ENCODE peak calls at places on chromosomes 4 and X, in five cellular contexts. One of them, this sample, is unnamed.

GRCh38 chrX:104659037-104659744 is 93.2 kb downstream of the IL1RAPL2 start:
- DNase-seq in IMR-90: no peak
- DNase-seq in nephron progenitor cell: no peak
- DNase-seq in lung microvascular endothelial cell: no peak
- DNase-seq in LoVo: no peak
- DNase-seq in this sample: peak

GRCh38 chrX:153766098-153766817 is 2.2 kb downstream of the PLXNB3 start:
- DNase-seq in nephron progenitor cell: no peak
- DNase-seq in LoVo: no peak
- DNase-seq in lung microvascular endothelial cell: peak
- DNase-seq in IMR-90: peak
- DNase-seq in this sample: peak

GRCh38 chr4:127731406-127731805 is 1.2 kb downstream of the SLC25A31 start:
- DNase-seq in lung microvascular endothelial cell: no peak
- DNase-seq in LoVo: no peak
- DNase-seq in IMR-90: no peak
- DNase-seq in nephron progenitor cell: no peak
- DNase-seq in this sample: no peak

GRCh38 chrX:109847257-109848187 is 114.5 kb upstream of the ACSL4 start:
- DNase-seq in IMR-90: peak
- DNase-seq in lung microvascular endothelial cell: no peak
- DNase-seq in nephron progenitor cell: no peak
- DNase-seq in LoVo: no peak
- DNase-seq in this sample: peak

GRCh38 chr4:111630705-111631104 is 514.5 kb upstream of the FAM241A start:
- DNase-seq in nephron progenitor cell: no peak
- DNase-seq in IMR-90: peak
- DNase-seq in LoVo: peak
- DNase-seq in lung microvascular endothelial cell: peak
- DNase-seq in this sample: peak

GRCh38 chrX:56726609-56727008 is 2.4 kb upstream of the NBDY start:
- DNase-seq in IMR-90: peak
- DNase-seq in LoVo: peak
- DNase-seq in lung microvascular endothelial cell: peak
- DNase-seq in nephron progenitor cell: no peak
- DNase-seq in this sample: peak

GRCh38 chr4:148530114-148530513 is 87.9 kb upstream of the NR3C2 start:
- DNase-seq in LoVo: no peak
- DNase-seq in IMR-90: peak
- DNase-seq in nephron progenitor cell: no peak
- DNase-seq in lung microvascular endothelial cell: no peak
- DNase-seq in this sample: peak

GRCh38 chr4:173485164-173485563 is 44.9 kb downstream of the HAND2 start:
- DNase-seq in lung microvascular endothelial cell: no peak
- DNase-seq in nephron progenitor cell: no peak
- DNase-seq in LoVo: no peak
- DNase-seq in IMR-90: peak
- DNase-seq in this sample: peak

GRCh38 chr4:98828801-98829200 is 100.1 kb downstream of the EIF4E start:
- DNase-seq in nephron progenitor cell: no peak
- DNase-seq in LoVo: peak
- DNase-seq in IMR-90: no peak
- DNase-seq in lung microvascular endothelial cell: peak
- DNase-seq in this sample: peak

GRCh38 chrX:353566-354535 is 32.9 kb downstream of the PPP2R3B start:
- DNase-seq in LoVo: no peak
- DNase-seq in IMR-90: no peak
- DNase-seq in nephron progenitor cell: no peak
- DNase-seq in lung microvascular endothelial cell: no peak
- DNase-seq in this sample: no peak

GRCh38 chr4:38565271-38566199 is 98.5 kb upstream of the KLF3 start:
- DNase-seq in IMR-90: peak
- DNase-seq in nephron progenitor cell: no peak
- DNase-seq in LoVo: peak
- DNase-seq in lung microvascular endothelial cell: peak
- DNase-seq in this sample: peak

GRCh38 chr4:118224239-118224829 is 128.5 kb downstream of the PRSS12 start:
- DNase-seq in lung microvascular endothelial cell: peak
- DNase-seq in LoVo: peak
- DNase-seq in IMR-90: peak
- DNase-seq in nephron progenitor cell: no peak
- DNase-seq in this sample: peak

GRCh38 chr4:123232439-123232838 is 164.2 kb upstream of the SPRY1 start:
- DNase-seq in IMR-90: peak
- DNase-seq in nephron progenitor cell: no peak
- DNase-seq in lung microvascular endothelial cell: no peak
- DNase-seq in LoVo: no peak
- DNase-seq in this sample: peak

This sample was measured in fibroblast of mammary gland.